ENCODE peak calls at places on chromosomes 16 and 17, in five cellular contexts. One of them, this sample, is unnamed.

GRCh38 chr17:1865252-1866037 is 35.6 kb downstream of the RPA1 start:
- DNase-seq in tibial nerve: no peak
- DNase-seq in body of pancreas: peak
- DNase-seq in esophagus squamous epithelium: no peak
- DNase-seq in left ventricle myocardium inferior: no peak
- DNase-seq in this sample: peak

GRCh38 chr17:80743181-80743771 is 198.6 kb downstream of the RPTOR start:
- DNase-seq in tibial nerve: no peak
- DNase-seq in body of pancreas: no peak
- DNase-seq in esophagus squamous epithelium: no peak
- DNase-seq in left ventricle myocardium inferior: no peak
- DNase-seq in this sample: peak

GRCh38 chr17:35088911-35089845 is 25.7 kb upstream of the RFFL start:
- DNase-seq in tibial nerve: peak
- DNase-seq in body of pancreas: peak
- DNase-seq in esophagus squamous epithelium: peak
- DNase-seq in left ventricle myocardium inferior: peak
- DNase-seq in this sample: peak

GRCh38 chr17:59332890-59333377 is 1.5 kb downstream of the YPEL2 start:
- DNase-seq in tibial nerve: peak
- DNase-seq in body of pancreas: peak
- DNase-seq in esophagus squamous epithelium: no peak
- DNase-seq in left ventricle myocardium inferior: peak
- DNase-seq in this sample: peak

GRCh38 chr16:68396481-68396880 is 51.8 kb downstream of the SMPD3 start:
- DNase-seq in tibial nerve: no peak
- DNase-seq in body of pancreas: peak
- DNase-seq in esophagus squamous epithelium: no peak
- DNase-seq in left ventricle myocardium inferior: no peak
- DNase-seq in this sample: peak

GRCh38 chr16:825298-826061 is 24.9 kb upstream of the GNG13 start:
- DNase-seq in tibial nerve: no peak
- DNase-seq in body of pancreas: no peak
- DNase-seq in esophagus squamous epithelium: no peak
- DNase-seq in left ventricle myocardium inferior: no peak
- DNase-seq in this sample: peak

GRCh38 chr17:29613371-29613837 is 9.3 kb downstream of the CORO6 start:
- DNase-seq in tibial nerve: peak
- DNase-seq in body of pancreas: peak
- DNase-seq in esophagus squamous epithelium: peak
- DNase-seq in left ventricle myocardium inferior: peak
- DNase-seq in this sample: peak

GRCh38 chr16:58937661-58938060 is 203.5 kb upstream of the GOT2 start:
- DNase-seq in tibial nerve: no peak
- DNase-seq in body of pancreas: no peak
- DNase-seq in esophagus squamous epithelium: no peak
- DNase-seq in left ventricle myocardium inferior: no peak
- DNase-seq in this sample: no peak

GRCh38 chr17:65495255-65496060 is 66.0 kb downstream of the AXIN2 start:
- DNase-seq in tibial nerve: no peak
- DNase-seq in body of pancreas: no peak
- DNase-seq in esophagus squamous epithelium: no peak
- DNase-seq in left ventricle myocardium inferior: no peak
- DNase-seq in this sample: no peak

GRCh38 chr16:22232277-22233049 is 26.4 kb downstream of the EEF2K start:
- DNase-seq in tibial nerve: no peak
- DNase-seq in body of pancreas: peak
- DNase-seq in esophagus squamous epithelium: no peak
- DNase-seq in left ventricle myocardium inferior: no peak
- DNase-seq in this sample: no peak

GRCh38 chr17:8002646-8003593 is 505 bp downstream of the GUCY2D start:
- DNase-seq in tibial nerve: no peak
- DNase-seq in body of pancreas: no peak
- DNase-seq in esophagus squamous epithelium: no peak
- DNase-seq in left ventricle myocardium inferior: no peak
- DNase-seq in this sample: no peak

GRCh38 chr16:65788434-65789147 is 577.9 kb upstream of the CDH5 start:
- DNase-seq in tibial nerve: no peak
- DNase-seq in body of pancreas: no peak
- DNase-seq in esophagus squamous epithelium: no peak
- DNase-seq in left ventricle myocardium inferior: no peak
- DNase-seq in this sample: no peak

GRCh38 chr17:75238684-75239191 is 22.7 kb downstream of the GGA3 start:
- DNase-seq in tibial nerve: no peak
- DNase-seq in body of pancreas: peak
- DNase-seq in esophagus squamous epithelium: no peak
- DNase-seq in left ventricle myocardium inferior: no peak
- DNase-seq in this sample: peak

GRCh38 chr17:915416-916201 is 64.0 kb downstream of the NXN start:
- DNase-seq in tibial nerve: no peak
- DNase-seq in body of pancreas: no peak
- DNase-seq in esophagus squamous epithelium: no peak
- DNase-seq in left ventricle myocardium inferior: no peak
- DNase-seq in this sample: no peak

GRCh38 chr17:41734949-41735313 is 488 bp upstream of the HAP1 start:
- DNase-seq in tibial nerve: no peak
- DNase-seq in body of pancreas: no peak
- DNase-seq in esophagus squamous epithelium: no peak
- DNase-seq in left ventricle myocardium inferior: no peak
- DNase-seq in this sample: no peak

GRCh38 chr17:50177983-50178834 is 12.4 kb downstream of the SGCA start:
- DNase-seq in tibial nerve: peak
- DNase-seq in body of pancreas: peak
- DNase-seq in esophagus squamous epithelium: no peak
- DNase-seq in left ventricle myocardium inferior: peak
- DNase-seq in this sample: peak

GRCh38 chr17:37094391-37094790 is 145.6 kb downstream of the AATF start:
- DNase-seq in tibial nerve: no peak
- DNase-seq in body of pancreas: no peak
- DNase-seq in esophagus squamous epithelium: no peak
- DNase-seq in left ventricle myocardium inferior: no peak
- DNase-seq in this sample: no peak

GRCh38 chr16:71230122-71230845 is at the start of gene HYDIN:
- DNase-seq in tibial nerve: no peak
- DNase-seq in body of pancreas: peak
- DNase-seq in esophagus squamous epithelium: no peak
- DNase-seq in left ventricle myocardium inferior: no peak
- DNase-seq in this sample: peak

GRCh38 chr16:89823087-89823823 is 5.0 kb upstream of the SPIRE2 start:
- DNase-seq in tibial nerve: no peak
- DNase-seq in body of pancreas: no peak
- DNase-seq in esophagus squamous epithelium: no peak
- DNase-seq in left ventricle myocardium inferior: no peak
- DNase-seq in this sample: no peak

GRCh38 chr17:49387374-49388289 is 25.6 kb upstream of the ZNF652 start:
- DNase-seq in tibial nerve: no peak
- DNase-seq in body of pancreas: no peak
- DNase-seq in esophagus squamous epithelium: no peak
- DNase-seq in left ventricle myocardium inferior: no peak
- DNase-seq in this sample: no peak

GRCh38 chr16:3725291-3725690 is 8.0 kb upstream of the TRAP1 start:
- DNase-seq in tibial nerve: no peak
- DNase-seq in body of pancreas: no peak
- DNase-seq in esophagus squamous epithelium: no peak
- DNase-seq in left ventricle myocardium inferior: no peak
- DNase-seq in this sample: no peak

GRCh38 chr16:50573947-50574751 is 26.0 kb downstream of the NKD1 start:
- DNase-seq in tibial nerve: no peak
- DNase-seq in body of pancreas: no peak
- DNase-seq in esophagus squamous epithelium: no peak
- DNase-seq in left ventricle myocardium inferior: no peak
- DNase-seq in this sample: no peak

GRCh38 chr17:82372063-82372590 is 562 bp downstream of the UTS2R start:
- DNase-seq in tibial nerve: no peak
- DNase-seq in body of pancreas: no peak
- DNase-seq in esophagus squamous epithelium: no peak
- DNase-seq in left ventricle myocardium inferior: no peak
- DNase-seq in this sample: no peak

GRCh38 chr17:30827082-30827481 is 2.6 kb upstream of the CRLF3 start:
- DNase-seq in tibial nerve: no peak
- DNase-seq in body of pancreas: no peak
- DNase-seq in esophagus squamous epithelium: no peak
- DNase-seq in left ventricle myocardium inferior: no peak
- DNase-seq in this sample: no peak

GRCh38 chr17:81651692-81652091 is 4.7 kb downstream of the PDE6G start:
- DNase-seq in tibial nerve: no peak
- DNase-seq in body of pancreas: no peak
- DNase-seq in esophagus squamous epithelium: no peak
- DNase-seq in left ventricle myocardium inferior: no peak
- DNase-seq in this sample: peak

GRCh38 chr16:15639061-15639568 is 3.8 kb downstream of the MARF1 start:
- DNase-seq in tibial nerve: no peak
- DNase-seq in body of pancreas: no peak
- DNase-seq in esophagus squamous epithelium: no peak
- DNase-seq in left ventricle myocardium inferior: no peak
- DNase-seq in this sample: no peak

DNA sequence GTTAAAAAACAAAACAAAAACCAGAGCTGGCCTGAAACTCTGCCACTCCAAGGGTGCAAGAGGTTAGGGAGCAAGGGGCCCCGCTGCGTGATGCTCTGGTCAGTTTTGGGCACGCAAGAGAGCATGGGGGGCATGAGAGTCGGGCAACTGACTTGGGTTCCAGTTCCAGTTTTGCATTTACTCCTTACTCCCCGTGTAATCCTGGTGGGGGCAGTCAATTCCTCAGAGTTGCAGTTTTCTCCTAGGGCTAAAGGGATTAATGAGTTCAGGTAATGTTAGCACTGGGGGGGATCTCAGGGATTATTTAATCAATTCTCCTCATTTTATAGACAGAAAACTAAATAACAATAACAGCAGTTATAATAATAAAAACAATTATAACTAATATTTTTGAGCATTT is 72.9 kb upstream of the PMFBP1 start:
- DNase-seq in tibial nerve: no peak
- DNase-seq in body of pancreas: no peak
- DNase-seq in esophagus squamous epithelium: no peak
- DNase-seq in left ventricle myocardium inferior: no peak
- DNase-seq in this sample: no peak
- TF ChIP-seq CTCF in tibial nerve: no peak
- TF ChIP-seq CTCF in body of pancreas: no peak
- TF ChIP-seq CTCF in esophagus squamous epithelium: no peak
- TF ChIP-seq CTCF in left ventricle myocardium inferior: no peak
- TF ChIP-seq CTCF in this sample: no peak

DNA sequence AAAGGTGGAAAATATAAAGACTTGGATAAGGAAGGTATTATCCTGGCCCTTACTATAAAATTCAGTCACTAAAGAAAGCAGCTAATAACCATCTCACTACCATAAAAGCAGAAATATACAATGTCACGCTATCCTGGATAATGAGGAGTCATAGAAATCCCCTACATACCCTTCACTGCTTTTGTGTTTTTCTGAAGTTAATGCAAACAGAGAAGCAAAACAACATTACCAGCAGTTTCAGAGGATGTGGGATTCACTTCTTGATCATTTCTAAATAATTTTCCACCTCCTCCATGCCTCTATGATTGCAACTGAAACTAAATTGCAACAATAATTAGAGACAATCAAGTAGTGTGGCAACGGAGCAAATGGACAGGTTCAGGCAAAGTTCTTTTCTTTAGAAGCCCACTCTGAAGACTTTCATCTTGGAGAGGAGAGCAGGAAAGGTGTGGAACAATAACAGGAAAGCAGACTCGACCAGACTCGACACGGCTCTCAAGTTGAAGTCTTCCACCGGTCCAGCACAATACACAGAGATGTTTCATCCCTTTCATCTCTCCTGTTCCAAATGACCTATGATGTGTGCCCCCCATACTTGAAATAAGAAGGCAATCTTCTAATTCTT is 10.2 kb downstream of the CYTH1 start:
- DNase-seq in tibial nerve: no peak
- DNase-seq in body of pancreas: no peak
- DNase-seq in esophagus squamous epithelium: no peak
- DNase-seq in left ventricle myocardium inferior: no peak
- DNase-seq in this sample: no peak
- H3K4me3 ChIP-seq in tibial nerve: no peak
- H3K4me3 ChIP-seq in body of pancreas: no peak
- H3K4me3 ChIP-seq in esophagus squamous epithelium: no peak
- H3K4me3 ChIP-seq in left ventricle myocardium inferior: no peak
- H3K4me3 ChIP-seq in this sample: no peak

GRCh38 chr17:40303706-40304450 is 5.1 kb upstream of the RARA start:
- DNase-seq in tibial nerve: no peak
- DNase-seq in body of pancreas: no peak
- DNase-seq in esophagus squamous epithelium: no peak
- DNase-seq in left ventricle myocardium inferior: no peak
- DNase-seq in this sample: peak

GRCh38 chr17:40298726-40299125 is 10.3 kb upstream of the RARA start:
- DNase-seq in tibial nerve: no peak
- DNase-seq in body of pancreas: no peak
- DNase-seq in esophagus squamous epithelium: no peak
- DNase-seq in left ventricle myocardium inferior: no peak
- DNase-seq in this sample: peak

GRCh38 chr17:40303009-40303657 is 5.8 kb upstream of the RARA start:
- DNase-seq in tibial nerve: no peak
- DNase-seq in body of pancreas: peak
- DNase-seq in esophagus squamous epithelium: no peak
- DNase-seq in left ventricle myocardium inferior: no peak
- DNase-seq in this sample: peak

GRCh38 chr17:40304464-40304863 is 4.5 kb upstream of the RARA start:
- DNase-seq in tibial nerve: no peak
- DNase-seq in body of pancreas: no peak
- DNase-seq in esophagus squamous epithelium: no peak
- DNase-seq in left ventricle myocardium inferior: no peak
- DNase-seq in this sample: peak

DNA sequence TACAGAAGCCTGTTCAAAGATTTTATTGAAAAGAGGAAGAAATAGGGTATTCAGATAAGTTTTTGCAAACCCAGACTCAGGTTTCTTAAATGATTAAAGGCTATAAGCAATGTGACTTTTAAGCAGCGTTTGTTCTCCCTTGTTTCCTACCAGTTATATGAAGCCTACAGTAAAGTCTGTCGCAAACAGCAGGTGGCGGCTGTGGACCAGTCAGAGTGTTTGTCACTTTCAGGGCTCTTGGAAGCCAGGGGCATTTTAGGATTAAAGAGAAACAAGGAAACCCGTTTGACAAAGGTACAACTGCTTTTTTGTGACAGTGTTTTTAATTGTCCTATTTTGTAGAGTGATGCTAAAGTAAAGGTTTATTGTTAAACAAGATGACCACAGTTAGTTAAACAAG is 7.7 kb upstream of the RARA start:
- DNase-seq in tibial nerve: no peak
- DNase-seq in body of pancreas: peak
- DNase-seq in esophagus squamous epithelium: no peak
- DNase-seq in left ventricle myocardium inferior: no peak
- DNase-seq in this sample: no peak
- TF ChIP-seq CTCF in tibial nerve: no peak
- TF ChIP-seq CTCF in body of pancreas: peak
- TF ChIP-seq CTCF in esophagus squamous epithelium: no peak
- TF ChIP-seq CTCF in left ventricle myocardium inferior: peak
- TF ChIP-seq CTCF in this sample: no peak

DNA sequence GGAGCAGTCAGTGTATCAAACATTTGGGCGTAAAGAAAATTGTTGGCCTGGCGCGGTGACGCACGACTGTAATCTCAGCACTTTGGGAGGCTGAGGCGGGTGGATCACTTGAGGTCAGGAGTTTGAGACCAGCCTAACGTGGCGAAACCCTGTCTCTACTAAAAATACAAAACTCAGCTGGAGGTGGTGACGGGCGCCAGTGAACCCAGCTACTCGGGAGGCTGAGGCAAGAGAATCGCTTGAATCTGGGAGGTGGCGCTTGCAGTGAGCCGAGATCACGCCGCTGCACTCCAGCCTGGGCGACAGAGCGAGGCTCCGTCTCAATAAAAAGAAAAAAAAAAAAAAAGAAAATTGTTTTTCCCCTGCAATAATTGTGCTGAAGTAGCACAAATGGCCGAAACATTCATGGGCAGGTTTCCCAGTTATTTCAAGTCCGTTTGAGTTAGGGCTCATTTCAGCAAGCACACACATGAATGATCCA is 1.4 kb downstream of the GCSH start:
- DNase-seq in tibial nerve: no peak
- DNase-seq in body of pancreas: no peak
- DNase-seq in esophagus squamous epithelium: no peak
- DNase-seq in left ventricle myocardium inferior: no peak
- DNase-seq in this sample: peak
- H3K4me3 ChIP-seq in tibial nerve: peak
- H3K4me3 ChIP-seq in body of pancreas: no peak
- H3K4me3 ChIP-seq in esophagus squamous epithelium: peak
- H3K4me3 ChIP-seq in left ventricle myocardium inferior: peak
- H3K4me3 ChIP-seq in this sample: peak